ENCODE peak calls at places on chromosomes 2 and 18, in eight cellular contexts. G, Z, C, B, W, P, H and E are unnamed samples.

GRCh38 chr2:223218587-223219178 is 166.7 kb downstream of the KCNE4 start:
- DNase-seq in B (no peak), P (no peak), W (no peak), G (no peak), C (no peak), H (no peak), Z (no peak), E (no peak)

GRCh38 chr2:54805255-54805654 is 81.8 kb downstream of the EML6 start:
- DNase-seq in G (no peak), W (no peak), B (no peak), C (no peak), H (no peak), P (no peak), Z (no peak), E (no peak)

GRCh38 chr2:73292906-73293533 is 328 bp downstream of the EGR4 start:
- DNase-seq in G (no peak), B (no peak), Z (no peak), H (no peak), W (no peak), P (no peak), C (peak; percentile 79), E (no peak)

GRCh38 chr2:151063271-151063670 is 198.4 kb downstream of the RBM43 start:
- DNase-seq in C (no peak), B (peak; percentile 69), H (no peak), W (no peak), Z (peak; percentile 30), P (no peak), G (no peak), E (peak; percentile 47)

GRCh38 chr2:229611360-229611759 is 103.0 kb downstream of the DNER start:
- DNase-seq in W (no peak), B (no peak), G (no peak), Z (no peak), P (no peak), H (no peak), C (no peak), E (no peak)

GRCh38 chr2:100008960-100009359 is 133.4 kb downstream of the AFF3 start:
- DNase-seq in Z (peak; percentile 16), B (no peak), W (no peak), G (no peak), H (no peak), C (no peak), P (peak; percentile 5), E (no peak)

GRCh38 chr2:37851428-37851827 is 73.7 kb upstream of the RMDN2 start:
- DNase-seq in Z (no peak), H (no peak), C (no peak), G (no peak), W (no peak), P (no peak), B (no peak), E (peak; percentile 48)

GRCh38 chr2:162826901-162827300 is 11.7 kb downstream of the KCNH7 start:
- DNase-seq in C (no peak), G (no peak), P (peak; percentile 62), H (no peak), B (no peak), W (no peak), Z (no peak), E (no peak)

GRCh38 chr2:161063946-161064306 is 96.3 kb upstream of the TANK start:
- DNase-seq in P (no peak), C (no peak), W (no peak), G (no peak), H (no peak), Z (no peak), B (no peak), E (no peak)

GRCh38 chr2:233107906-233108305 is 47.8 kb downstream of the INPP5D start:
- DNase-seq in W (no peak), C (no peak), G (no peak), B (no peak), Z (no peak), P (no peak), H (no peak), E (no peak)

GRCh38 chr2:216920150-216920846 is 60.4 kb upstream of the TNP1 start:
- DNase-seq in G (no peak), P (no peak), Z (no peak), H (no peak), B (no peak), W (no peak), C (no peak), E (no peak)

GRCh38 chr2:157898591-157898996 is 22.5 kb upstream of the ACVR1 start:
- DNase-seq in G (no peak), B (peak; percentile 30), P (peak; percentile 86), Z (peak; percentile 90), W (peak; percentile 80), C (no peak), H (no peak), E (peak; percentile 49)

GRCh38 chr2:183078163-183078466 is 432 bp upstream of the DUSP19 start:
- DNase-seq in C (peak; percentile 66), G (peak; percentile 51), B (no peak), W (no peak), H (no peak), Z (no peak), P (no peak), E (no peak)

GRCh38 chr2:55175254-55176093 is 56.6 kb downstream of the CLHC1 start:
- DNase-seq in W (no peak), P (peak; percentile 75), G (peak; percentile 40), H (peak; percentile 9), B (peak; percentile 73), Z (peak; percentile 73), C (peak; percentile 41), E (peak; percentile 79)

GRCh38 chr18:25299899-25300298 is 52.1 kb downstream of the ZNF521 start:
- DNase-seq in G (no peak), P (no peak), B (no peak), H (no peak), W (no peak), Z (no peak), C (no peak), E (no peak)

GRCh38 chr2:26855516-26855915 is 7.6 kb downstream of the DPYSL5 start:
- DNase-seq in G (no peak), P (no peak), Z (no peak), B (no peak), W (no peak), C (no peak), H (no peak), E (no peak)

GRCh38 chr2:236526459-236527197 is 43.0 kb upstream of the ACKR3 start:
- DNase-seq in G (no peak), Z (no peak), P (no peak), C (no peak), B (no peak), W (no peak), H (no peak), E (no peak)

GRCh38 chr2:239944706-239945551 is 80.2 kb downstream of the NDUFA10 start:
- DNase-seq in Z (no peak), B (no peak), W (no peak), C (peak; percentile 52), G (no peak), P (no peak), H (no peak), E (peak; percentile 11)

GRCh38 chr2:205324355-205324754 is 357.9 kb upstream of the NRP2 start:
- DNase-seq in Z (no peak), P (no peak), W (no peak), C (no peak), H (no peak), G (no peak), B (no peak), E (peak; percentile 7)

GRCh38 chr18:54269924-54270844 is 867 bp downstream of the POLI start:
- DNase-seq in C (peak; percentile 59), Z (peak; percentile 47), H (no peak), B (no peak), P (peak; percentile 90), W (peak; percentile 28), G (no peak), E (peak; percentile 62)

GRCh38 chr2:121173806-121174205 is 111.2 kb downstream of the TFCP2L1 start:
- DNase-seq in H (no peak), Z (no peak), P (no peak), W (no peak), B (no peak), G (no peak), C (no peak), E (no peak)

GRCh38 chr2:61906187-61906470 is 655 bp downstream of the COMMD1 start:
- DNase-seq in C (no peak), G (no peak), W (no peak), B (no peak), P (no peak), Z (no peak), H (no peak), E (no peak)

GRCh38 chr2:42048318-42049251 is 764 bp downstream of the PKDCC start:
- DNase-seq in Z (no peak), W (no peak), C (no peak), P (no peak), G (no peak), H (no peak), B (no peak), E (peak; percentile 48)

GRCh38 chr18:12301263-12302005 is 6.6 kb upstream of the TUBB6 start:
- DNase-seq in W (no peak), G (no peak), Z (no peak), B (no peak), C (no peak), P (no peak), H (no peak), E (no peak)

GRCh38 chr2:173681891-173682655 is 283.1 kb downstream of the SP3 start:
- DNase-seq in G (no peak), C (no peak), B (no peak), W (no peak), P (no peak), Z (no peak), H (no peak), E (no peak)

GRCh38 chr2:109663721-109664120 is 49.6 kb downstream of the SOWAHC start:
- DNase-seq in G (no peak), P (no peak), H (no peak), C (no peak), Z (peak; percentile 69), B (peak; percentile 90), W (peak; percentile 21), E (peak; percentile 89)

GRCh38 chr2:36572054-36572751 is 25.8 kb downstream of the FEZ2 start:
- DNase-seq in H (no peak), B (no peak), G (no peak), C (peak; percentile 15), P (no peak), Z (no peak), W (no peak), E (no peak)

GRCh38 chr2:112164876-112165275 is 26.7 kb downstream of the FBLN7 start:
- DNase-seq in G (no peak), C (no peak), H (no peak), P (no peak), W (no peak), Z (no peak), B (no peak), E (no peak)

GRCh38 chr2:1051585-1051984 is 100.9 kb downstream of the SNTG2 start:
- DNase-seq in G (no peak), H (no peak), W (no peak), Z (no peak), P (no peak), B (no peak), C (no peak), E (no peak)

GRCh38 chr18:55455938-55456337 is 132.1 kb downstream of the TCF4 start:
- DNase-seq in C (no peak), G (no peak), B (peak; percentile 56), W (no peak), H (no peak), P (no peak), Z (peak; percentile 40), E (no peak)